ENCODE peak calls at places on chromosomes 6 and 20, in six cellular contexts. T is IMR-90, W is mesenchymal stem cell, U is H9, M is trophoblast cell, H is H1. R is an unnamed sample.

GRCh38 chr6:146768722-146769121 is 169.9 kb downstream of the ADGB start:
- DNase-seq in T (no peak), W (no peak), U (no peak), M (no peak), H (no peak), R (no peak)

GRCh38 chr20:17854307-17854903 is 114.2 kb downstream of the SNX5 start:
- DNase-seq in T (peak), W (peak), U (peak), M (peak), H (no peak), R (no peak)

GRCh38 chr6:44298864-44299263 is 14.3 kb downstream of the AARS2 start:
- DNase-seq in T (no peak), W (no peak), U (no peak), M (peak), H (no peak), R (no peak)

GRCh38 chr6:132491303-132491702 is 21.6 kb downstream of the STX7 start:
- DNase-seq in T (peak), W (no peak), U (no peak), M (no peak), H (no peak), R (no peak)

GRCh38 chr6:14092861-14093789 is 24.4 kb upstream of the CD83 start:
- DNase-seq in T (no peak), W (no peak), U (no peak), M (no peak), H (no peak), R (no peak)

GRCh38 chr6:13760307-13760706 is 48.7 kb upstream of the RANBP9 start:
- DNase-seq in T (no peak), W (no peak), U (no peak), M (no peak), H (no peak), R (no peak)

GRCh38 chr6:38796850-38797249 is 81.7 kb downstream of the DNAH8 start:
- DNase-seq in T (no peak), W (no peak), U (no peak), M (peak), H (no peak), R (no peak)

GRCh38 chr6:8731874-8732273 is 296.5 kb upstream of the SLC35B3 start:
- DNase-seq in T (no peak), W (peak), U (no peak), M (no peak), H (no peak), R (no peak)

GRCh38 chr6:131980791-131981623 is 29.8 kb upstream of the CCN2 start:
- DNase-seq in T (no peak), W (no peak), U (no peak), M (no peak), H (no peak), R (no peak)

GRCh38 chr6:68572525-68572924 is 62.6 kb upstream of the ADGRB3 start:
- DNase-seq in T (no peak), W (peak), U (peak), M (peak), H (peak), R (no peak)

GRCh38 chr6:13711384-13711725 is 280 bp downstream of the RANBP9 start:
- DNase-seq in T (no peak), W (peak), U (peak), M (peak), H (no peak), R (no peak)

GRCh38 chr6:18302561-18303439 is 38.5 kb upstream of the DEK start:
- DNase-seq in T (peak), W (no peak), U (peak), M (no peak), H (no peak), R (no peak)

GRCh38 chr6:15242937-15243614 is 2.8 kb upstream of the JARID2 start:
- DNase-seq in T (no peak), W (no peak), U (peak), M (peak), H (no peak), R (no peak)

GRCh38 chr20:38114353-38114791 is 50.7 kb downstream of the TGM2 start:
- DNase-seq in T (peak), W (peak), U (no peak), M (no peak), H (peak), R (no peak)

GRCh38 chr20:38377039-38377715 is 30.9 kb downstream of the LBP start:
- DNase-seq in T (no peak), W (no peak), U (no peak), M (no peak), H (no peak), R (no peak)

GRCh38 chr20:47246061-47246460 is 110.4 kb downstream of the ZMYND8 start:
- DNase-seq in T (no peak), W (no peak), U (no peak), M (no peak), H (no peak), R (no peak)

GRCh38 chr20:47269309-47270165 is 87.0 kb downstream of the ZMYND8 start:
- DNase-seq in T (no peak), W (no peak), U (no peak), M (no peak), H (no peak), R (no peak)

GRCh38 chr6:139240161-139241010 is 51.4 kb downstream of the TXLNB start:
- DNase-seq in T (peak), W (peak), U (no peak), M (no peak), H (no peak), R (no peak)

GRCh38 chr6:6331393-6331792 is 10.9 kb upstream of the F13A1 start:
- DNase-seq in T (no peak), W (no peak), U (no peak), M (no peak), H (no peak), R (no peak)

GRCh38 chr20:8457978-8458377 is 325.9 kb downstream of the PLCB1 start:
- DNase-seq in T (no peak), W (no peak), U (no peak), M (no peak), H (no peak), R (no peak)

GRCh38 chr6:159360306-159360705 is 191.1 kb downstream of the FNDC1 start:
- DNase-seq in T (no peak), W (no peak), U (no peak), M (no peak), H (no peak), R (no peak)

GRCh38 chr20:38499366-38499765 is 26.7 kb downstream of the RALGAPB start:
- DNase-seq in T (no peak), W (no peak), U (no peak), M (no peak), H (no peak), R (no peak)

GRCh38 chr20:17895641-17896246 is 72.8 kb downstream of the SNX5 start:
- DNase-seq in T (peak), W (peak), U (no peak), M (peak), H (peak), R (no peak)

GRCh38 chr6:111721677-111722219 is 116.1 kb upstream of the TRAF3IP2 start:
- DNase-seq in T (peak), W (no peak), U (peak), M (peak), H (peak), R (no peak)

GRCh38 chr6:90217621-90218496 is 78.8 kb downstream of the BACH2 start:
- DNase-seq in T (no peak), W (no peak), U (no peak), M (peak), H (peak), R (no peak)

GRCh38 chr6:136466789-136467585 is 83.2 kb downstream of the MAP7 start:
- DNase-seq in T (no peak), W (no peak), U (no peak), M (no peak), H (no peak), R (peak)

GRCh38 chr20:25632940-25633790 is 9.4 kb upstream of the NANP start:
- DNase-seq in T (peak), W (peak), U (no peak), M (no peak), H (no peak), R (no peak)

GRCh38 chr20:33693741-33694645 is 7.8 kb upstream of the E2F1 start:
- DNase-seq in T (no peak), W (no peak), U (no peak), M (no peak), H (peak), R (no peak)

GRCh38 chr20:21237956-21238355 is 65.2 kb upstream of the XRN2 start:
- DNase-seq in T (peak), W (no peak), U (no peak), M (no peak), H (no peak), R (no peak)

GRCh38 chr20:47444584-47444983 is 57.1 kb upstream of the NCOA3 start:
- DNase-seq in T (no peak), W (no peak), U (no peak), M (no peak), H (no peak), R (no peak)

GRCh38 chr6:66126358-66126757 is 419.3 kb upstream of the EYS start:
- DNase-seq in T (no peak), W (no peak), U (no peak), M (no peak), H (no peak), R (no peak)

GRCh38 chr6:130853555-130854183 is 26.5 kb downstream of the SMLR1 start:
- DNase-seq in T (peak), W (peak), U (no peak), M (no peak), H (no peak), R (no peak)

GRCh38 chr6:22826961-22827360 is 257.6 kb downstream of the HDGFL1 start:
- DNase-seq in T (peak), W (no peak), U (no peak), M (no peak), H (no peak), R (no peak)

GRCh38 chr6:64227868-64228267 is 592.3 kb downstream of the PHF3 start:
- DNase-seq in T (peak), W (no peak), U (no peak), M (no peak), H (no peak), R (no peak)

GRCh38 chr6:111177131-111177530 is 89.8 kb downstream of the SLC16A10 start:
- DNase-seq in T (no peak), W (no peak), U (no peak), M (no peak), H (no peak), R (no peak)

GRCh38 chr6:117547688-117548621 is 54.4 kb downstream of the GOPC start:
- DNase-seq in T (peak), W (peak), U (peak), M (no peak), H (no peak), R (no peak)

GRCh38 chr20:46784450-46785127 is 75.1 kb downstream of the SLC2A10 start:
- DNase-seq in T (peak), W (no peak), U (no peak), M (no peak), H (no peak), R (no peak)

DNA sequence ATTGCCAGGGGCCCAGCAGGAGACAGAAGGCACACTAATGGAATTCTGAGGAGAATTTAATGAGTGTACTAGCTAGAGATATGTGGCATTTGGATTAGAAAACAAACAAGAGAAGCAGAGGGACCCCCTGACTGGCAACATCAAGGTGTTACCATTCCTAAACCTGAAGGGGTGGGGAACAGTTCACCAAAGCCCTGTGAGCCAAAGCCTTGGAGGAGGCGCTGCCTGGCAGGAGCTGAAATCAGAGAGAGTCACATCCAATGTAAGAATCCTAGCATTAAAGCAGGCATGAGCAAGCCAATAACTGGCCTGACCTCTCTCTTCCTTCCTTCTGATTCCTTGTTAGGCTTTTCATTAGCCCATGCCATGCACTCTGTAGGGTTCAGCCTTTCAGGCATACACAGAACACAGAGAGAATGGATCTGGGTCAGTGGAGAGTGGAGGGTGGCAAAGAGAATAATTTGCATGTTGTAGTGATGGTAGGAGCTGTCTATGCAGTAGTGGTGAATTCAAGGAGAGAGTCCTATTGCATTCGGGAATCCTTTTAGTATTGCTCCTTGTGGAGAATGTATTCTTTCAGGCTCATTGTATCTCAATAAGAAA is 367.2 kb upstream of the MAN1A1 start:
- DNase-seq in T (no peak), W (no peak), U (no peak), M (no peak), H (no peak), R (no peak)
- H2AFZ ChIP-seq in T (no peak), W (no peak), U (no peak), M (no peak), H (peak), R (no peak)

GRCh38 chr6:26249709-26249958 is 115.4 kb upstream of the BTN3A2 start:
- DNase-seq in T (no peak), W (no peak), U (no peak), M (no peak), H (no peak), R (no peak)
- H2BK5ac ChIP-seq in T (peak), W (peak), U (peak), M (peak), H (peak), R (no peak)

DNA sequence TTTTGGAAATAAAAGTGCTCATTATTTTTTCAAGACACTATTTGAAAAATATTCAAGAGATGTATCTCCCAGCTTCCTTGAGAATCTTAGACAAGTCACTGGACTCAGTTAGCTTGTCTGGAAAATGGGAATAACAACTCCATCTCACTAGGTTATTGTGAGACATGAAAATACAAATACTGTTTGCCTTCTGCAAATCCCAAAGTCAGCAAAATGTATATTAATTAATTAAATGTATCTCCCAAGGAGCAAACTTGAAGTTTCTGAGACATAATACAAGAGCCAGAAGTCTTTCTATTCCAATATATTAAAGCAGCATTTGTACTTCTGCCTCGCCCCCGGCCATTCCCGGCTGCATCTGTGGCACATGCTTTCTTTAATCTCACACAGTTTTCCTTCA is 54.6 kb upstream of the ID4 start:
- DNase-seq in T (no peak), W (no peak), U (no peak), M (no peak), H (no peak), R (no peak)
- H3K14ac ChIP-seq in T (no peak), W (no peak), U (no peak), M (no peak), H (no peak), R (no peak)

GRCh38 chr6:166903027-166903426 is 53.3 kb downstream of the RNASET2 start:
- DNase-seq in T (no peak), W (no peak), U (no peak), M (peak), H (no peak), R (no peak)

GRCh38 chr6:166903500-166903899 is 52.9 kb downstream of the RNASET2 start:
- DNase-seq in T (no peak), W (no peak), U (no peak), M (no peak), H (peak), R (no peak)

GRCh38 chr6:166905013-166905412 is 51.3 kb downstream of the RNASET2 start:
- DNase-seq in T (no peak), W (no peak), U (no peak), M (no peak), H (no peak), R (no peak)

GRCh38 chr6:166905505-166906134 is 50.7 kb downstream of the RNASET2 start:
- DNase-seq in T (no peak), W (no peak), U (no peak), M (no peak), H (no peak), R (no peak)

DNA sequence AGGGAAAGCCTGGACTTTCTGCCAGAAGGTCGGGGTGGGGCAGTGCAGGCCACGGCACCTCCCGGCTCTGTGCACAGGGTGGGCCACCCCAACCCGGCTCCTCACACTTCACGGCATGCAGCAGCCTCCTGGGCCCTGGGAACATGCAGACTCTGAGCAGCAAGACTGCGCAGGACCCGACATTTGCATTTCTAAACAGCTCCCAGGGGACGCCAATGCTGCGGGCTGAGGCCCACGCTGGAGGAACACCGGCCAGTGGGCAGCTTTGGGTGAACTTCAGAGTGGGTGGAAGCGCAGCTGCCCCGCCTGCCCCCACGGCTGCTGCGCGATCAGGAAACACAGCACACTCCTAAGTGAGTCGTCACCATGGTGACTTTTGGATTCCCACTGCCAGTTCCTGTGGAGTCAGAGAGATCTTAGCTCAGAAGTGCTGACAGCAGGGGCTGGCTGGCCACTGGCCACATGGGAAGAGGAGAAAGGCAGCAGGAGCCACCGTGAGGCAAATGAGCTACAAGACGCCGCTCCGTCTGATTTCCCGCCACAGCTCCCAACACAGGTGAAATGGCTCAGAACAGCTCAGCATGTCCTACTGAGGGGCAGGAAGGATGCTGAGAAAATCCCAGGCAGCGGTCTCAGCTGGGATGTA is 52.1 kb downstream of the RNASET2 start:
- DNase-seq in T (peak), W (no peak), U (peak), M (no peak), H (peak), R (peak)
- H2AFZ ChIP-seq in T (no peak), W (no peak), U (no peak), M (no peak), H (peak), R (peak)

GRCh38 chr6:11418290-11418905 is 119.2 kb upstream of the TMEM170B start:
- DNase-seq in T (no peak), W (no peak), U (no peak), M (no peak), H (no peak), R (no peak)

GRCh38 chr6:11423072-11423471 is 114.5 kb upstream of the TMEM170B start:
- DNase-seq in T (peak), W (no peak), U (no peak), M (peak), H (no peak), R (no peak)

GRCh38 chr6:11423667-11424066 is 113.9 kb upstream of the TMEM170B start:
- DNase-seq in T (no peak), W (no peak), U (no peak), M (peak), H (no peak), R (no peak)

GRCh38 chr6:11416936-11417576 is 120.5 kb upstream of the TMEM170B start:
- DNase-seq in T (no peak), W (no peak), U (peak), M (no peak), H (no peak), R (no peak)

DNA sequence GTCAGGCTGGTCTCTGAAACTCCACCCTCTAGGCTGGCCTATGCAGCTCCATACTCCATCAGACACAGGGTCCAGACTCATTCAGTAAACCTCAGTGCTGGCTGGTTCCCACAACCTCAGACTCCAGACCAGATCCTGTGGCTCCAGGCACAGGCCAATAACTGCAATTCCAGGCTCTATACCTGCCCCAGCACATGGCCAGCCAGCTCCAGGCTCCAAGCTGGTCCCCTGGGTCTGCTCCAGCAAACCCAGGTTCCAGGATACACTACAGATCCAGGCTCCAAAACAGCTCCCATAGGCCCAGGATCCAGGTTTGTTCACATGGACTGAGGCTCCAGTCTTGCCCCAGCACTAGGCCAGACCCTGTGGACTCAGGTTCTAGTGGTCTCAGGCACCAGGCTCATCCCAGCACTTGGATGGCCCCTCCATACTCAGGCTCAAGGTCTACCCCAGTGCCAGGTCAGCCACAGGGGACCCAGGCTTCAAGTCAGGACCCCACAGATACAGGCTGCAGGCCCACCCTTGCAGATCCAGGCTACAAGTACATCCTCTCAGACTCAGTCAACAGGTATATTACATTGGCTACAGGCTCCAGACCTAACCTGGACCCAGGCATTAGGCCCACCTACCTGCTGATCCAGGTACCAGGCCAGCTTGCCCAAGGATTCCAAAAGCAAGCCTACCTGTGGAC is 117.6 kb upstream of the TMEM170B start:
- DNase-seq in T (no peak), W (no peak), U (no peak), M (no peak), H (no peak), R (no peak)
- H2BK5ac ChIP-seq in T (no peak), W (no peak), U (no peak), M (no peak), H (no peak), R (peak)

GRCh38 chr6:41758641-41759035 is 11.4 kb upstream of the PGC start:
- DNase-seq in T (no peak), W (no peak), U (no peak), M (peak), H (no peak), R (no peak)
- H3K14ac ChIP-seq in T (no peak), W (no peak), U (no peak), M (no peak), H (no peak), R (no peak)

GRCh38 chr6:157455731-157456523 is 74.9 kb downstream of the ZDHHC14 start:
- DNase-seq in T (no peak), W (no peak), U (no peak), M (no peak), H (peak), R (no peak)
- H2AFZ ChIP-seq in T (no peak), W (no peak), U (no peak), M (no peak), H (no peak), R (peak)

GRCh38 chr6:116373300-116373699 is 2.6 kb downstream of the DSE start:
- DNase-seq in T (peak), W (peak), U (no peak), M (peak), H (no peak), R (no peak)

GRCh38 chr6:116370328-116370716 is 425 bp upstream of the DSE start:
- DNase-seq in T (no peak), W (no peak), U (no peak), M (peak), H (no peak), R (no peak)

GRCh38 chr6:116371384-116372209 is 850 bp downstream of the DSE start:
- DNase-seq in T (peak), W (peak), U (peak), M (peak), H (peak), R (peak)

GRCh38 chr6:116369540-116370327 is 1.0 kb upstream of the DSE start:
- DNase-seq in T (no peak), W (no peak), U (no peak), M (no peak), H (no peak), R (no peak)

GRCh38 chr6:116370717-116371383 is at the start of gene DSE:
- DNase-seq in T (peak), W (peak), U (peak), M (peak), H (peak), R (peak)
- H2BK5ac ChIP-seq in T (peak), W (peak), U (no peak), M (peak), H (peak), R (peak)

GRCh38 chr20:36113015-36113414 is 41.5 kb upstream of the EPB41L1 start:
- DNase-seq in T (no peak), W (no peak), U (no peak), M (no peak), H (no peak), R (no peak)
- H3K14ac ChIP-seq in T (no peak), W (no peak), U (no peak), M (no peak), H (no peak), R (no peak)

R was measured in neuronal stem cell.